ENCODE peak calls at places on chromosome 7, in five cellular contexts. N, U, L, E and G are unnamed samples.

GRCh38 chr7:28804990-28805389 is 153.1 kb downstream of the TRIL start:
- DNase-seq in L (no peak), U (no peak), E (peak; percentile 62), N (peak; percentile 10), G (no peak)

GRCh38 chr7:43721193-43721806 is 8.0 kb downstream of the COA1 start:
- DNase-seq in U (peak; percentile 69), L (no peak), E (peak; percentile 58), N (no peak), G (no peak)

GRCh38 chr7:144011458-144012230 is 11.5 kb downstream of the OR6B1 start:
- DNase-seq in N (peak; percentile 11), L (no peak), E (peak; percentile 42), U (no peak), G (no peak)

GRCh38 chr7:27141591-27142561 is 1.6 kb downstream of the HOXA5 start:
- DNase-seq in N (no peak), E (no peak), L (peak; percentile 54), U (no peak), G (no peak)

GRCh38 chr7:22064816-22065215 is 119.1 kb upstream of the CDCA7L start:
- DNase-seq in L (no peak), N (no peak), U (no peak), E (no peak), G (no peak)

GRCh38 chr7:36526720-36527548 is 137.3 kb downstream of the ANLN start:
- DNase-seq in L (no peak), U (no peak), N (peak; percentile 7), E (peak; percentile 40), G (no peak)

GRCh38 chr7:55305130-55305529 is 60.0 kb upstream of the LANCL2 start:
- DNase-seq in E (no peak), L (no peak), U (no peak), N (no peak), G (no peak)

GRCh38 chr7:148356303-148356702 is 234.3 kb upstream of the C7orf33 start:
- DNase-seq in E (no peak), L (no peak), U (peak; percentile 53), N (no peak), G (no peak)

GRCh38 chr7:122902751-122903495 is 16.7 kb upstream of the CADPS2 start:
- DNase-seq in E (peak; percentile 1), U (no peak), L (no peak), N (no peak), G (no peak)

GRCh38 chr7:98116656-98117461 is 10.2 kb downstream of the LMTK2 start:
- DNase-seq in L (peak; percentile 57), U (no peak), N (no peak), E (no peak), G (no peak)

GRCh38 chr7:157874208-157874816 is 537.5 kb downstream of the DNAJB6 start:
- DNase-seq in L (no peak), E (no peak), N (no peak), U (no peak), G (no peak)

GRCh38 chr7:146956853-146957252 is 840.3 kb downstream of the CNTNAP2 start:
- DNase-seq in U (no peak), L (no peak), E (no peak), N (no peak), G (no peak)

GRCh38 chr7:46695045-46695708 is 774.1 kb upstream of the IGFBP3 start:
- DNase-seq in E (no peak), N (no peak), U (no peak), L (no peak), G (no peak)
- TF ChIP-seq CTCF in E (peak; percentile 19), N (no peak), U (no peak), L (no peak), G (no peak)

GRCh38 chr7:121073463-121074099 is 85.1 kb downstream of the CPED1 start:
- DNase-seq in L (no peak), E (peak; percentile 54), U (no peak), N (no peak), G (no peak)
- TF ChIP-seq CTCF in L (no peak), E (no peak), U (no peak), N (no peak), G (no peak)

DNA sequence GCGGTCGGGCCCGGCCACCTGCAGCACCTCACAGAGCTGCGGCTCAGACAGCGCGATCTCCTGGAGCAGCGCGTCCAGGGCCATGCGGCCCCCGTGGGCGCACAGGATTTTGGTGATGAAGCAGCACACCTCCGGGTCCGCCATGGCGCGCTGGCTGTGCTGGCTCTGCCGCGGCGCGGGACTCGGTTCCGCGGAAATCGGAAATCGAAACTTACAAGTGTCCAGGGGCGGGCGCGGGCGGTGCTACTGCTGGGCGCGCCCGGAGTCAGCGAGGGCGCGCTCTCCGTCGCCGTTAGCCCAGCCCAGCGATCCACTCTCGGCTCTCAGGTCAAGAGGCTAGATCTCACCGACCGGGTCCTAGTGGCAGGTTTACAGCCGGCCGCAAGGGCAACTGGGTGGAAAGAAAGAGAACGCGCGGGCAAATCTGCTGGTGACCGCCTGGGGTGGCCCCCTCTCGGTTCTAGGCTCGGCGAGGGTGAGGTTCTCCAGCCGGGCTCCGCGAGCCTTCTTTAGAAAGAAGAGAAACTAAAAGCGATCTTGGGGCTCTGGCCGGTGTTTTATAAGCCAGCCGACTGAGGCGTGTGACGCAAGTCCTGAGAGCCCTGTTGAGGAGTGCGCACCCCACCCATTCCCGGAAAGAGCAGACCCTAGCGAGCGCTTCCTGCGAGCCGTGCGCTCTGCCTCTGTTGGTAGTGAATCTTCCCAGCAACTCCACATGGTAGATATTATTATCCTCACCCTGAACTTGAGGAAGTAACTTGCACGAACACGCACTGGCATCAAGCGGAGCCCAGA is at the start of gene ZC3HAV1:
- DNase-seq in L (peak; percentile 97), U (peak; percentile 84), N (peak; percentile 79), E (peak; percentile 89), G (peak; percentile 66)
- TF ChIP-seq CTCF in L (peak; percentile 43), U (peak; percentile 43), N (no peak), E (no peak), G (peak; percentile 22)

DNA sequence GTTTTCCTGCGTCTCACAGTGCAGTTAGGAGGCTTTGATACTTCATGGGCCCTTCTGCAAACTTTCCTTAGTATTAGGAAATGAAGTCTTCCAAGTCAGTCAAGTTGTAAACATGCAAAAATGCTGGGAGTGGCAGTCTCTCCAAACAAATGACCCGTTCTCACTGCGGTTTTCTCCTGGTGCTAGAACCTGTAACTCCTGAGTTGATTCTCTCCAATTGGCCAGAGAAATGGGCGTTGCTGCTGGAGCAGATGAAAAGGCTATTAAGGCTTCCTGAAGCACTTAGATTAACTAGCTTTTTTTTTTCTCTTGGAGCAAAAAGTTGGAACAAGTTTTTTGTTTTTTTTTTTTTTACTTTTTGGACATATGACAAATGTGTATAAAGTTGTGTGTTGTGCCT is 393.9 kb upstream of the GALNT17 start:
- DNase-seq in E (peak; percentile 62), U (peak; percentile 33), L (no peak), N (no peak), G (no peak)
- TF ChIP-seq CTCF in E (no peak), U (no peak), L (no peak), N (no peak), G (no peak)

DNA sequence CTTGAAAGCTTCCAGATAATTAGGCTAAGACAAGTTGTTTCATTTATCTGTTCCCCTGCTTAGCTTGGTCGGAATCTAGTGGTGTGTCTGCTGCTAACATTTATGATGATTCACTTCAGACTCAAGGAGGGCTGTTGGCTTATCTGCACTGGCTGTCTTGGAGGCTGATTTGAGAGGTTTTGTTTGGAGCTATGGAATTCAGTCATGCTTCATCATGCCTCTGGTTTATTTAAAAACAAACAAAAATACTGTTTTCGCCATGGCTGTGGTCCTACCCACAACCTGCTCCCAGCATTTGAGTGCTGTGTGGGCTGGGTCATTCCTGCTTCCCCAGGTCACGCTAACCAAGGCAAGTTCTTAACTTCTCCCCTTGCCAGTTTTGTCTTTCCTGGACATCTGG is 11.7 kb upstream of the ARPC1B start:
- DNase-seq in L (no peak), E (peak; percentile 91), N (peak; percentile 96), U (no peak), G (no peak)
- TF ChIP-seq CTCF in L (no peak), E (no peak), N (no peak), U (no peak), G (no peak)

GRCh38 chr7:151091431-151091830 is 5.2 kb downstream of the AGAP3 start:
- DNase-seq in U (no peak), L (peak; percentile 85), N (no peak), E (no peak), G (peak; percentile 74)
- TF ChIP-seq CTCF in U (no peak), L (peak; percentile 77), N (peak; percentile 54), E (peak; percentile 62), G (peak; percentile 47)

DNA sequence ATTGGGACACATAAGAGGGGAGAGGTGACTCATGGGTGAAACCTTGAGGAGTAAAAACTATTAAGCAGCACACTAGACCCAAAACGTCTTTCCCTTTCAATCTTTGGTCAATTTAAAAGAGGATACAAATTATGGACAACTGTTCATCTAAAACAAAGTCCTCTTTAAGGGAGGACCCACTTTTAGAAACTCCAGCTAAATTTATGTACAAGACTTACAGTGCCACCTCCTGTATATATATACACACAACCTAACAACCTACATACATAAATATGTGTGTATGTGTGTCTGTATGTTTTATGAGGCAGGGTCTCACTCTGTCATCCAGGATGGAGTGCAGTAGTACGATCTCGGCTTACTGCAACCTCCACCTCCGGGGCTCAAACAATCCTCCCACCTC is 18.1 kb upstream of the ZC3HAV1 start:
- DNase-seq in N (no peak), U (no peak), L (no peak), E (peak; percentile 4), G (no peak)
- TF ChIP-seq CTCF in N (no peak), U (no peak), L (no peak), E (no peak), G (no peak)

GRCh38 chr7:126041472-126041871 is 1111.8 kb upstream of the POT1 start:
- DNase-seq in E (no peak), L (no peak), N (no peak), U (no peak), G (no peak)
- TF ChIP-seq CTCF in E (no peak), L (no peak), N (no peak), U (no peak), G (no peak)

GRCh38 chr7:30348083-30348560 is 63.7 kb downstream of the ZNRF2 start:
- DNase-seq in N (peak; percentile 72), E (peak; percentile 94), U (no peak), L (peak; percentile 67), G (no peak)

GRCh38 chr7:30349170-30349569 is 64.8 kb downstream of the ZNRF2 start:
- DNase-seq in E (no peak), U (no peak), N (no peak), L (no peak), G (no peak)

GRCh38 chr7:30347226-30348082 is 63.1 kb downstream of the ZNRF2 start:
- DNase-seq in E (no peak), L (no peak), N (no peak), U (no peak), G (no peak)

GRCh38 chr7:30349816-30350215 is 65.4 kb downstream of the ZNRF2 start:
- DNase-seq in E (no peak), U (no peak), L (no peak), N (no peak), G (no peak)

DNA sequence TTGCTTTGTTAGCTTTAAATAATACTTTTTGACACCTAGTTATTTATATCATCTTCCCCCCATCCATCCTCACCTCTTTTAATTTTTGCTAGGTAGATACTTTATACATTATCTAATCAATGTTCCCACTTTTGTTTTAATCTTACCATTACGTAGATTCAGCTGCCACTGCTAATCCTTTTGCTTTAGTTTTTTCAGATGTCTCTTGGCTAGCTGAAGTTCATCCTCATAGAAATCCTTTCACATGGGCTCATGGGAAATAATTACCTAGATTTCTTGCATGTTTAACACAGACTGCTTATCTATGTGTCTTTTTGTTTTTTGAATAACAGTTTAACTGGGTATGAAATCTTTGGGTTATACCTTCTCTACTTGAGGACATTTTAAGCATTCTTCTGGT is 60.1 kb downstream of the ZNRF2 start:
- DNase-seq in L (no peak), E (no peak), U (no peak), N (no peak), G (no peak)
- TF ChIP-seq CTCF in L (no peak), E (no peak), U (no peak), N (no peak), G (no peak)